ENCODE peak calls at places on chromosomes 16 and 17, in five cellular contexts. L, X, T, W and E are unnamed samples.

GRCh38 chr16:82924075-82924854 is 297.5 kb downstream of the CDH13 start:
- DNase-seq in L (peak), X (no peak), T (no peak), W (no peak), E (no peak)

GRCh38 chr17:77388384-77389306 is 247.9 kb downstream of the SEC14L1 start:
- DNase-seq in T (no peak), X (no peak), L (no peak), W (no peak), E (no peak)

GRCh38 chr17:29140051-29140582 is 40.1 kb downstream of the MYO18A start:
- DNase-seq in L (no peak), W (no peak), T (peak), X (no peak), E (no peak)

GRCh38 chr17:3035968-3036280 is 27.5 kb downstream of the OR1D5 start:
- DNase-seq in T (no peak), W (no peak), L (no peak), X (no peak), E (no peak)

GRCh38 chr17:62899349-62899748 is 66.7 kb upstream of the TANC2 start:
- DNase-seq in X (no peak), W (no peak), L (no peak), T (no peak), E (no peak)

GRCh38 chr17:27906623-27907022 is 13.5 kb upstream of the LYRM9 start:
- DNase-seq in L (no peak), X (no peak), T (no peak), W (no peak), E (no peak)

GRCh38 chr16:82585675-82586074 is 41.1 kb upstream of the CDH13 start:
- DNase-seq in T (no peak), W (no peak), L (no peak), X (peak), E (peak)

GRCh38 chr17:6070895-6071511 is 824 bp downstream of the WSCD1 start:
- DNase-seq in L (no peak), W (no peak), X (no peak), T (peak), E (no peak)

GRCh38 chr17:15947331-15947730 is 2.4 kb downstream of the ADORA2B start:
- DNase-seq in T (no peak), X (no peak), W (no peak), L (peak), E (no peak)

GRCh38 chr16:22923491-22923890 is 109.5 kb downstream of the HS3ST2 start:
- DNase-seq in W (no peak), T (no peak), L (no peak), X (no peak), E (no peak)

GRCh38 chr16:21260870-21261791 is 17.0 kb downstream of the CRYM start:
- DNase-seq in T (no peak), L (peak), W (no peak), X (peak), E (peak)

GRCh38 chr17:79892457-79893236 is 53.4 kb upstream of the CBX4 start:
- DNase-seq in T (no peak), X (no peak), W (peak), L (peak), E (no peak)

GRCh38 chr17:60559995-60560859 is 34.2 kb upstream of the APPBP2 start:
- DNase-seq in T (no peak), W (no peak), L (no peak), X (no peak), E (no peak)

GRCh38 chr16:50259334-50260205 is 6.8 kb upstream of the ADCY7 start:
- DNase-seq in W (no peak), X (no peak), L (no peak), T (no peak), E (no peak)

GRCh38 chr17:3545151-3545550 is 12.5 kb downstream of the TRPV3 start:
- DNase-seq in L (no peak), T (no peak), X (no peak), W (no peak), E (no peak)